ENCODE peak calls at places on chromosomes 11 and 22, in eight cellular contexts. V is CD4-positive, alpha-beta memory T cell; K is tibial artery; Z is adrenal gland; X is heart left ventricle; W is pancreas; L is stomach; U is colonic mucosa. C is an unnamed sample. For H3K4me1, the result is how much of the 10 kb centered on the place peaks cover.

GRCh38 chr22:47006433-47006832 is 244.0 kb downstream of the TBC1D22A start:
- DNase-seq in V (no peak), K (no peak), Z (no peak), X (no peak), W (no peak), L (no peak), U (no peak), C (no peak)

GRCh38 chr11:124623861-124624525 is 1.3 kb downstream of the TBRG1 start:
- DNase-seq in V (no peak), K (no peak), Z (no peak), X (no peak), W (no peak), L (no peak), U (no peak), C (no peak)

GRCh38 chr11:1293619-1294015 is 15.8 kb downstream of the TOLLIP start:
- DNase-seq in V (no peak), K (peak), Z (no peak), X (no peak), W (no peak), L (peak), U (no peak), C (no peak)

GRCh38 chr11:11171285-11171684 is 181.8 kb downstream of the CSNK2A3 start:
- DNase-seq in V (no peak), K (no peak), Z (no peak), X (no peak), W (no peak), L (no peak), U (no peak), C (no peak)

GRCh38 chr11:130464289-130464812 is 15.9 kb downstream of the ADAMTS15 start:
- DNase-seq in V (no peak), K (no peak), Z (no peak), X (no peak), W (no peak), L (no peak), U (no peak), C (no peak)

GRCh38 chr11:26322335-26323067 is 9.4 kb upstream of the ANO3 start:
- DNase-seq in V (no peak), K (no peak), Z (no peak), X (no peak), W (no peak), L (no peak), U (no peak), C (no peak)

GRCh38 chr11:77223797-77224196 is 77.7 kb downstream of the GDPD4 start:
- DNase-seq in V (no peak), K (no peak), Z (no peak), X (no peak), W (no peak), L (peak), U (peak), C (no peak)

GRCh38 chr11:46489668-46490560 is 98.3 kb upstream of the CHRM4 start:
- DNase-seq in V (peak), K (no peak), Z (no peak), X (no peak), W (no peak), L (no peak), U (peak), C (no peak)

GRCh38 chr22:20238567-20239062 is 29.5 kb downstream of the RTN4R start:
- DNase-seq in V (peak), K (no peak), Z (no peak), X (peak), W (peak), L (peak), U (peak), C (peak)

GRCh38 chr22:19455033-19455432 is 7.5 kb upstream of the C22orf39 start:
- DNase-seq in V (no peak), K (no peak), Z (no peak), X (no peak), W (no peak), L (no peak), U (no peak), C (no peak)

GRCh38 chr22:38793721-38794466 is at the start of gene DNAL4:
- DNase-seq in V (peak), K (peak), Z (peak), X (peak), W (peak), L (peak), U (peak), C (peak)

GRCh38 chr22:46748948-46749681 is 11.1 kb upstream of the CERK start:
- DNase-seq in V (peak), K (no peak), Z (no peak), X (peak), W (no peak), L (no peak), U (no peak), C (peak)

GRCh38 chr11:74671520-74672196 is 59.6 kb downstream of the CHRDL2 start:
- DNase-seq in V (no peak), K (no peak), Z (no peak), X (no peak), W (no peak), L (no peak), U (peak), C (no peak)

GRCh38 chr11:62713343-62713742 is 5.9 kb downstream of the GNG3 start:
- DNase-seq in V (no peak), K (no peak), Z (peak), X (peak), W (peak), L (peak), U (peak), C (no peak)

GRCh38 chr11:36683823-36684222 is 85.8 kb upstream of the RAG2 start:
- DNase-seq in V (no peak), K (no peak), Z (no peak), X (no peak), W (no peak), L (no peak), U (no peak), C (no peak)

GRCh38 chr11:46472662-46472994 is 81.1 kb upstream of the CHRM4 start:
- DNase-seq in V (no peak), K (no peak), Z (peak), X (no peak), W (peak), L (peak), U (peak), C (no peak)

GRCh38 chr22:23800297-23801237 is 13.8 kb downstream of the SMARCB1 start:
- DNase-seq in V (no peak), K (no peak), Z (no peak), X (no peak), W (no peak), L (no peak), U (no peak), C (no peak)

GRCh38 chr11:116725434-116726221 is 47.2 kb downstream of the BUD13 start:
- DNase-seq in V (no peak), K (no peak), Z (peak), X (no peak), W (no peak), L (no peak), U (no peak), C (no peak)

GRCh38 chr11:74636633-74637184 is 44.3 kb downstream of the POLD3 start:
- DNase-seq in V (no peak), K (no peak), Z (no peak), X (no peak), W (no peak), L (no peak), U (no peak), C (no peak)

GRCh38 chr11:3959918-3960295 is 104.4 kb downstream of the STIM1 start:
- DNase-seq in V (no peak), K (no peak), Z (no peak), X (no peak), W (no peak), L (no peak), U (no peak), C (no peak)

GRCh38 chr11:33861366-33861765 is 30.5 kb downstream of the LMO2 start:
- DNase-seq in V (no peak), K (no peak), Z (no peak), X (no peak), W (no peak), L (no peak), U (no peak), C (no peak)

GRCh38 chr11:100574894-100575769 is 112.0 kb upstream of the ARHGAP42 start:
- DNase-seq in V (no peak), K (no peak), Z (no peak), X (no peak), W (no peak), L (no peak), U (no peak), C (no peak)

GRCh38 chr11:85626496-85626895 is 648 bp downstream of the DLG2 start:
- DNase-seq in V (no peak), K (no peak), Z (peak), X (no peak), W (no peak), L (peak), U (no peak), C (no peak)

GRCh38 chr11:62889484-62890437 is 9.1 kb downstream of the SLC3A2 start:
- DNase-seq in V (no peak), K (no peak), Z (peak), X (no peak), W (no peak), L (no peak), U (peak), C (no peak)

GRCh38 chr22:49869091-49869830 is 15.6 kb downstream of the ZBED4 start:
- DNase-seq in V (no peak), K (no peak), Z (peak), X (no peak), W (no peak), L (no peak), U (no peak), C (no peak)

GRCh38 chr22:46150615-46151423 is 493 bp downstream of the PPARA start:
- DNase-seq in V (peak), K (no peak), Z (peak), X (no peak), W (no peak), L (peak), U (peak), C (peak)

GRCh38 chr11:27640954-27641353 is 59.3 kb downstream of the BDNF start:
- DNase-seq in V (no peak), K (no peak), Z (no peak), X (peak), W (no peak), L (no peak), U (no peak), C (no peak)

GRCh38 chr11:12684821-12685220 is 10.6 kb downstream of the TEAD1 start:
- DNase-seq in V (no peak), K (no peak), Z (no peak), X (no peak), W (no peak), L (peak), U (peak), C (no peak)

GRCh38 chr11:25899761-25900160 is 432.2 kb upstream of the ANO3 start:
- DNase-seq in V (no peak), K (no peak), Z (no peak), X (no peak), W (no peak), L (no peak), U (no peak), C (no peak)

GRCh38 chr11:78767409-78767932 is 192.8 kb upstream of the NARS2 start:
- DNase-seq in V (no peak), K (no peak), Z (no peak), X (no peak), W (no peak), L (no peak), U (no peak), C (no peak)

GRCh38 chr11:96567193-96567592 is 177.4 kb downstream of the JRKL start:
- DNase-seq in V (peak), K (no peak), Z (no peak), X (no peak), W (no peak), L (no peak), U (no peak), C (no peak)

GRCh38 chr11:86627776-86628455 is 44.5 kb downstream of the ME3 start:
- DNase-seq in V (no peak), K (peak), Z (no peak), X (peak), W (no peak), L (no peak), U (no peak), C (no peak)

GRCh38 chr11:131561486-131561885 is 191.1 kb downstream of the NTM start:
- DNase-seq in V (no peak), K (no peak), Z (no peak), X (no peak), W (no peak), L (no peak), U (no peak), C (no peak)

GRCh38 chr11:115361025-115361424 is 143.2 kb downstream of the CADM1 start:
- DNase-seq in V (no peak), K (no peak), Z (no peak), X (no peak), W (no peak), L (no peak), U (no peak), C (no peak)

GRCh38 chr11:5037926-5038325 is 8.4 kb upstream of the OR52J3 start:
- DNase-seq in V (no peak), K (no peak), Z (no peak), X (no peak), W (no peak), L (no peak), U (no peak), C (no peak)

GRCh38 chr11:29389793-29390192 is 627.0 kb downstream of the KCNA4 start:
- DNase-seq in V (no peak), K (no peak), Z (no peak), X (no peak), W (no peak), L (no peak), U (no peak), C (no peak)

GRCh38 chr11:95788921-95789505 is 569 bp downstream of the FAM76B start:
- DNase-seq in V (no peak), K (peak), Z (no peak), X (no peak), W (no peak), L (no peak), U (no peak), C (no peak)

GRCh38 chr22:38981659-38982007 is 514 bp upstream of the APOBEC3B start:
- DNase-seq in V (no peak), K (no peak), Z (no peak), X (no peak), W (no peak), L (no peak), U (no peak), C (no peak)

GRCh38 chr11:45266693-45267451 is 19.3 kb downstream of the SYT13 start:
- DNase-seq in V (no peak), K (no peak), Z (no peak), X (no peak), W (no peak), L (no peak), U (peak), C (no peak)

GRCh38 chr11:75814369-75814685 is 683 bp upstream of the UVRAG start:
- DNase-seq in V (no peak), K (no peak), Z (no peak), X (no peak), W (no peak), L (no peak), U (no peak), C (no peak)

GRCh38 chr11:114172871-114173444 is 113.4 kb downstream of the ZBTB16 start:
- DNase-seq in V (peak), K (no peak), Z (no peak), X (peak), W (no peak), L (no peak), U (no peak), C (no peak)
- H3K4me1 ChIP-seq in V (half or more), K (half or more), Z (half or more), X (half or more), W (half or more), L (half or more), U (under half), C (half or more)

GRCh38 chr11:65489061-65489705 is 9.7 kb upstream of the MALAT1 start:
- DNase-seq in V (no peak), K (peak), Z (peak), X (peak), W (peak), L (no peak), U (no peak), C (no peak)
- H3K4me1 ChIP-seq in V (under half), K (half or more), Z (half or more), X (half or more), W (half or more), L (half or more), U (half or more), C (under half)

GRCh38 chr22:30425616-30426394 is at the start of gene MTFP1:
- DNase-seq in V (peak), K (peak), Z (peak), X (peak), W (peak), L (peak), U (peak), C (peak)
- H3K4me1 ChIP-seq in V (under half), K (under half), Z (under half), X (under half), W (under half), L (half or more), U (under half), C (under half)

GRCh38 chr11:82907376-82907775 is 5.8 kb downstream of the DDIAS start:
- DNase-seq in V (no peak), K (no peak), Z (no peak), X (no peak), W (no peak), L (no peak), U (no peak), C (no peak)
- H3K4me1 ChIP-seq in V (under half), K (under half), Z (under half), X (under half), W (under half), L (under half), U (under half), C (under half)

GRCh38 chr11:111549869-111550203 is 9.3 kb downstream of the LAYN start:
- DNase-seq in V (no peak), K (no peak), Z (no peak), X (no peak), W (no peak), L (no peak), U (no peak), C (no peak)
- H3K4me1 ChIP-seq in V (under half), K (under half), Z (under half), X (under half), W (under half), L (under half), U (under half), C (under half)

GRCh38 chr11:35174666-35175065 is 35.7 kb downstream of the CD44 start:
- DNase-seq in V (no peak), K (no peak), Z (no peak), X (no peak), W (no peak), L (no peak), U (no peak), C (no peak)
- H3K4me1 ChIP-seq in V (half or more), K (half or more), Z (under half), X (under half), W (half or more), L (under half), U (under half), C (half or more)

DNA sequence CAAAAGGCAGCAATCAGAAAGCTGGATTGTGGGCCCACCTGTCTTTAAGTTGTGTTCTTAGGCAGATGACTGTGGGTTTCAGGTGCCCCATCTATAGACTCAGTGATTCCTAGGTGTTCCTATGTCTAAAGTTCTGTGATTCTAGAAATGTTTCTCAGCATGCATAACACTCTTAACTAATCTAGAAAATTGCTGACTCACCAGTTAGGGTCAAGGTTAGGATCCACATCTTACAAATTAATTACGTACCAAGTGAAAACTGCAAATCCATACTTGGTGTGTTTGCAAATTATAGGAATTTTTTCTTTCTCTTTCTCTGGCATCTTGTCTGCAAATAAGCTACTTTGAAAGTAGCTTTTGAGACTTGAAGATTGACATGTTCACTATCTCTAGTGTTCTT is 7.7 kb downstream of the CECR2 start:
- DNase-seq in V (no peak), K (no peak), Z (no peak), X (no peak), W (no peak), L (no peak), U (no peak), C (no peak)
- H3K4me1 ChIP-seq in V (under half), K (under half), Z (under half), X (under half), W (under half), L (under half), U (under half), C (under half)

DNA sequence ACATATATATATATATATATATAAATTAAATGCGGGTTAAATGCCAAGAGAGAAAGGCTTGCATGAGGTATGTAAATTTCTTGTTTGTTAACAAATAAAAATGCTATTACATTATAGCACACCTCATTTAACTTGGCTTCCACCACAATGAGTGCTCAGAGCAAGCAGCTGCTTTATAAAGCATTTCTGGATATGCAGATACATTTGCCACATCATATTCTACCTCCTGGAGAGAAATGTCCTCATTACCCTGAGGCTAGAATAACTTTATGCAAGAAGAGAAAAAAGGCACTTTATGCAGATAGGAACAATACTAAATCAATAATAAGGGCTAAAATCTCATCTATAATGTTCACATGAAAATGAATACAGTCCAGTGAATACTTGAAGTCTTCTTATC is 181.7 kb upstream of the CCDC90B start:
- DNase-seq in V (no peak), K (no peak), Z (no peak), X (no peak), W (no peak), L (no peak), U (no peak), C (no peak)
- H3K4me1 ChIP-seq in V (under half), K (under half), Z (under half), X (under half), W (under half), L (under half), U (under half), C (under half)

DNA sequence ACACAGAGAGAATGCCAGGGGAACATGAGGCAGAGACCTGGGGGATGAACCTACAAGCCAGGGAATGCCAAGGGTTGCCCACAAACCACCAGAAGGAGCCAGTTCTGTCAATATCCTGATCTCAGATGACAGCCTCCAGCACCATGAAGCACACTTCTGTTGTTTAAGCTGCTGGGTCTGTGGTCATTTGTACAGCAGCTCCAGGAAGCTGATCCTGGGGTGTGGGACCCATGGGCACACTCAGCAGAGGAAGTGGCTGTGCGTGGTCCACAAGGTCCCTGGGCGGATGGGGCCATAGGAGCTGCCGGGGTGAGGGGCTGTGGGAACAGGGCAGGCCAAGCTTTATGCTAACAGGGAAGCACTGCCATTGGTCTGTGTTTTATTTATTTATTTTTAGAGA is 12.1 kb downstream of the PPM1F start:
- DNase-seq in V (no peak), K (no peak), Z (no peak), X (no peak), W (no peak), L (no peak), U (no peak), C (no peak)
- H3K4me1 ChIP-seq in V (under half), K (half or more), Z (under half), X (half or more), W (under half), L (half or more), U (under half), C (under half)

GRCh38 chr11:120343429-120343828 is 7.2 kb downstream of the ARHGEF12 start:
- DNase-seq in V (no peak), K (peak), Z (no peak), X (no peak), W (no peak), L (no peak), U (no peak), C (no peak)
- H3K4me1 ChIP-seq in V (under half), K (half or more), Z (under half), X (half or more), W (under half), L (half or more), U (under half), C (under half)